ENCODE peak calls at places on chromosome X, in ten cellular contexts. I is spleen, A is endothelial cell of umbilical vein, Y is AG04449, D is astrocyte of the cerebellum, V is heart right ventricle, Q is adrenal gland, U is colonic mucosa, O is brain microvascular endothelial cell, S is GM23338. W is an unnamed sample.
A peak's percentile ranks its signal among the peaks of the same experiment; 100 is the strongest.

GRCh38 chrX:151896734-151897474 is 15.8 kb upstream of the MAGEA4 start:
- DNase-seq in I (no peak), A (no peak), Y (peak; percentile 17), D (peak; percentile 13), V (no peak), Q (no peak), U (no peak), O (peak; percentile 14), S (no peak), W (peak; percentile 24)

GRCh38 chrX:108001218-108001814 is 19.1 kb upstream of the TEX13B start:
- DNase-seq in I (no peak), A (peak; percentile 34), Y (no peak), D (no peak), V (no peak), Q (no peak), U (no peak), O (peak; percentile 16), S (peak; percentile 68), W (peak; percentile 16)

GRCh38 chrX:1027133-1027532 is 185.3 kb downstream of the CRLF2 start:
- DNase-seq in I (peak; percentile 35), A (no peak), Y (no peak), D (no peak), V (no peak), Q (no peak), U (no peak), O (no peak), S (no peak), W (no peak)

GRCh38 chrX:17608898-17609297 is 128.4 kb upstream of the SCML1 start:
- DNase-seq in I (no peak), A (no peak), Y (no peak), D (no peak), V (no peak), Q (peak; percentile 41), U (no peak), O (no peak), S (no peak), W (no peak)

GRCh38 chrX:150886381-150886780 is 12.1 kb downstream of the CD99L2 start:
- DNase-seq in I (no peak), A (no peak), Y (no peak), D (no peak), V (no peak), Q (no peak), U (no peak), O (no peak), S (no peak), W (no peak)

GRCh38 chrX:150146271-150146888 is 208.1 kb upstream of the EOLA2 start:
- DNase-seq in I (no peak), A (no peak), Y (no peak), D (no peak), V (no peak), Q (no peak), U (no peak), O (no peak), S (peak; percentile 9), W (no peak)

GRCh38 chrX:136598631-136599030 is 49.3 kb upstream of the CD40LG start:
- DNase-seq in I (no peak), A (no peak), Y (no peak), D (no peak), V (no peak), Q (no peak), U (no peak), O (no peak), S (no peak), W (no peak)

GRCh38 chrX:110042521-110042920 is 39.6 kb downstream of the TMEM164 start:
- DNase-seq in I (no peak), A (no peak), Y (no peak), D (no peak), V (no peak), Q (no peak), U (no peak), O (no peak), S (no peak), W (no peak)

GRCh38 chrX:41956027-41956426 is 32.7 kb upstream of the CASK start:
- DNase-seq in I (no peak), A (no peak), Y (no peak), D (no peak), V (no peak), Q (no peak), U (no peak), O (no peak), S (no peak), W (no peak)

GRCh38 chrX:38232287-38232686 is 11.6 kb upstream of the SRPX start:
- DNase-seq in I (no peak), A (no peak), Y (no peak), D (no peak), V (no peak), Q (no peak), U (no peak), O (peak; percentile 32), S (no peak), W (no peak)

GRCh38 chrX:65821721-65822496 is 154.5 kb downstream of the MSN start:
- DNase-seq in I (peak; percentile 85), A (no peak), Y (no peak), D (no peak), V (peak; percentile 3), Q (no peak), U (peak; percentile 28), O (no peak), S (peak; percentile 50), W (no peak)

DNA sequence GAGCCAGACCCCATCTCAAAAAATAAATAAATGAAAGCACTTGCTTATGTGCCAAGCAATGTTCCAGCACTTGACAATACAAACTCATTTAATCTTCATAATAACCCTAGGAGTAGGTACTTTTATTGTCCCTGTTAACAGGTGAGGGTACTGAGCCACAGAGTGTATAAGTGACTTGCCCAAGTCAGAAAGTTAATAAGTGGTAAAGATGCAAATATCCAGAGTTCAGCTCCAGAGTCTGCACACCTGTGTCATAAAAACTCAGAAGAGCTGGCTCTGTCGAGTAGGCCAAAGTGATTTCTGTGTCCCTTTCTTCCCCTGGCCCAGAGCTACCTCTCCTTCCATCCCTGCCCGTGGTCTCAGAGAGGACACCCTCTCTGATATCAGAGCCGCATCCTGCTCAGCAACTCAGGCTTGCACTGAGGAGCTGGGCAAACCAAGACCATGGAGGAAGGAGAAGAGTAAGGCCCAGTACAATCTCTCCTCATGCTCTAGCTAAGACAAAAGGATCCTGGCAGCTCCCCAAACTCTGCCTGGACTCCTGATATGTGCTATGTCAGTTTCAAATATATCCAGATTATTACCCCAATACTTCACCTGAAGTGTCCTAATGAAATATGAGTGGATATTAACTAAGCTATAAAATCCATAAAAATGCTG is 136.3 kb downstream of the HS6ST2 start:
- DNase-seq in I (no peak), A (no peak), Y (no peak), D (no peak), V (no peak), Q (no peak), U (peak; percentile 19), O (no peak), S (no peak), W (no peak)
- TF ChIP-seq CTCF in I (no peak), A (no peak), Y (no peak), D (no peak), V (no peak), Q (no peak), U (no peak), O (no peak), S (no peak), W (no peak)

GRCh38 chrX:154542723-154543424 is 3.8 kb downstream of the G6PD start:
- DNase-seq in I (peak; percentile 79), A (no peak), Y (no peak), D (no peak), V (no peak), Q (no peak), U (no peak), O (no peak), S (no peak), W (no peak)

GRCh38 chrX:154545673-154546274 is 872 bp downstream of the G6PD start:
- DNase-seq in I (peak; percentile 74), A (no peak), Y (no peak), D (no peak), V (no peak), Q (no peak), U (no peak), O (no peak), S (no peak), W (no peak)

GRCh38 chrX:154547245-154548027 is at the start of gene IKBKG:
- DNase-seq in I (no peak), A (peak; percentile 91), Y (peak; percentile 36), D (peak; percentile 56), V (peak; percentile 89), Q (peak; percentile 91), U (peak; percentile 86), O (peak; percentile 83), S (peak; percentile 86), W (peak; percentile 61)

GRCh38 chrX:154546354-154547244 is at the start of gene G6PD:
- DNase-seq in I (peak; percentile 96), A (peak; percentile 51), Y (no peak), D (no peak), V (no peak), Q (no peak), U (peak; percentile 71), O (no peak), S (peak; percentile 72), W (no peak)

GRCh38 chrX:154544885-154545284 is 1.8 kb downstream of the G6PD start:
- DNase-seq in I (no peak), A (no peak), Y (no peak), D (no peak), V (no peak), Q (no peak), U (no peak), O (no peak), S (no peak), W (no peak)
- H3K4me3 ChIP-seq in I (no peak overlapping the region), A (no peak overlapping the region), Y (no peak overlapping the region), D (no peak overlapping the region), V (no peak overlapping the region), Q (no peak overlapping the region), U (no peak overlapping the region), O (no peak overlapping the region), S (no peak overlapping the region), W (no peak overlapping the region)

DNA sequence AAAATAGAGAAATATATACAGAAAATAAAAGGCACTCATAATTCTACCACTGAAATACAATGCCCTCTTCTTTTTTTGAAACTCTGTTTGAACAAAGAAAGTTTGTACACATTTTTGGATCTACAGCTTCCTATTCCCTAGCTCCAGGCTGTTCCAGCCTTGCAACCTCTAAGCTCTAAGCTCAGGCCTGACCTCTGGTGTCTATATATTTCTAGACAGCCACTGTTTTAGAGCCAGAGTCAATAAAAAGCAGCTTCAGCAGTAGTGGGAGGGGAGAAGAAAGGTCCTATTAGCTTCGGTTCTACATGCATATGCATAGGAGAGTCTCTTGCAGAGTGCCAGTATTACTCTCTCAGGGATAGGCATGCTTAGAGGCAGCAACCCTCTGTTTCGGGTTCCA is 39.7 kb downstream of the CLDN2 start:
- DNase-seq in I (no peak), A (peak; percentile 30), Y (no peak), D (peak; percentile 34), V (no peak), Q (no peak), U (no peak), O (peak; percentile 31), S (peak; percentile 36), W (no peak)
- TF ChIP-seq CTCF in I (no peak), A (no peak), Y (no peak), D (peak; percentile 45), V (no peak), Q (no peak), U (peak; percentile 13), O (peak; percentile 54), S (peak; percentile 36), W (peak; percentile 39)

DNA sequence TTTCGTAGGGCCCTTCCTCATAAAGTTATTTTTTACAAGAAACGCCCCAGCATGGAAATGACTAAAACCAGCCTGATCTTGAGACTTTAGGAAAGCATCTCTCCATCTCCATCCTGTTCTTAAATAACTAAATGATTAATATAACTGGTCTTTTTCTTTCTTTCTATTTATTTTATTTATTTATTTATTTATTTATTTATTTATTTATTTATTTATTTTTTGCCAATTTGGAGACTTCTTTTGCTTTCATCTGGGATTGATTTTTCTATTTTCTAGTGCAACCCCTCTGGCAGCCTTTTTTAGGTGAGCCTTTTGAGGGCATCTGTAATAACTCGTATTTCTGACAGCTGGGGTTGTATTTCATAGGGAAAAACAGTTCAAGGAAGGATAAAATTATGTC is 1.2 kb upstream of the KLHL34 start:
- DNase-seq in I (no peak), A (no peak), Y (no peak), D (no peak), V (no peak), Q (no peak), U (no peak), O (no peak), S (no peak), W (no peak)
- H3K4me3 ChIP-seq in I (no peak overlapping the region), A (no peak overlapping the region), Y (no peak overlapping the region), D (no peak overlapping the region), V (peak overlapping the region; percentile 52), Q (no peak overlapping the region), U (no peak overlapping the region), O (no peak overlapping the region), S (peak overlapping the region; percentile 61), W (no peak overlapping the region)